ENCODE peak calls at places on chromosomes 6 and 20, in five cellular contexts. One of them, this sample, is unnamed.

GRCh38 chr6:32168807-32169206 is 4.4 kb downstream of the EGFL8 start:
- DNase-seq in T-cell: no peak
- DNase-seq in CD8-positive, alpha-beta T cell: no peak
- DNase-seq in cardiac fibroblast: no peak
- DNase-seq in left ventricle myocardium inferior: no peak
- DNase-seq in this sample: no peak

GRCh38 chr20:56715902-56716519 is 86.9 kb downstream of the TFAP2C start:
- DNase-seq in CD8-positive, alpha-beta T cell: no peak
- DNase-seq in cardiac fibroblast: no peak
- DNase-seq in left ventricle myocardium inferior: no peak
- DNase-seq in T-cell: no peak
- DNase-seq in this sample: no peak

GRCh38 chr6:156720739-156721714 is 56.2 kb upstream of the ARID1B start:
- DNase-seq in T-cell: no peak
- DNase-seq in cardiac fibroblast: peak; percentile 28
- DNase-seq in CD8-positive, alpha-beta T cell: no peak
- DNase-seq in left ventricle myocardium inferior: no peak
- DNase-seq in this sample: no peak

GRCh38 chr6:22437665-22438064 is 131.7 kb upstream of the HDGFL1 start:
- DNase-seq in T-cell: no peak
- DNase-seq in CD8-positive, alpha-beta T cell: no peak
- DNase-seq in cardiac fibroblast: no peak
- DNase-seq in left ventricle myocardium inferior: no peak
- DNase-seq in this sample: no peak

GRCh38 chr20:50510706-50511401 is 671 bp downstream of the PTPN1 start:
- DNase-seq in left ventricle myocardium inferior: peak; percentile 25
- DNase-seq in CD8-positive, alpha-beta T cell: no peak
- DNase-seq in T-cell: no peak
- DNase-seq in cardiac fibroblast: no peak
- DNase-seq in this sample: no peak

GRCh38 chr6:169724554-169725269 is 412 bp upstream of the PHF10 start:
- DNase-seq in T-cell: peak; percentile 66
- DNase-seq in cardiac fibroblast: peak; percentile 47
- DNase-seq in left ventricle myocardium inferior: peak; percentile 53
- DNase-seq in CD8-positive, alpha-beta T cell: peak; percentile 53
- DNase-seq in this sample: peak; percentile 63

GRCh38 chr6:17983712-17984111 is 3.7 kb downstream of the KIF13A start:
- DNase-seq in T-cell: no peak
- DNase-seq in left ventricle myocardium inferior: no peak
- DNase-seq in cardiac fibroblast: no peak
- DNase-seq in CD8-positive, alpha-beta T cell: no peak
- DNase-seq in this sample: no peak

GRCh38 chr6:29005183-29005885 is at the start of gene ZNF311:
- DNase-seq in cardiac fibroblast: peak; percentile 77
- DNase-seq in T-cell: peak; percentile 24
- DNase-seq in left ventricle myocardium inferior: peak; percentile 55
- DNase-seq in CD8-positive, alpha-beta T cell: no peak
- DNase-seq in this sample: no peak

GRCh38 chr6:94323853-94324252 is 904.5 kb upstream of the EPHA7 start:
- DNase-seq in T-cell: no peak
- DNase-seq in cardiac fibroblast: no peak
- DNase-seq in left ventricle myocardium inferior: no peak
- DNase-seq in CD8-positive, alpha-beta T cell: no peak
- DNase-seq in this sample: no peak

GRCh38 chr6:56314683-56315523 is 67.5 kb upstream of the COL21A1 start:
- DNase-seq in CD8-positive, alpha-beta T cell: no peak
- DNase-seq in T-cell: no peak
- DNase-seq in left ventricle myocardium inferior: no peak
- DNase-seq in cardiac fibroblast: peak; percentile 57
- DNase-seq in this sample: no peak

GRCh38 chr20:61897401-61898295 is 168.0 kb downstream of the TAF4 start:
- DNase-seq in left ventricle myocardium inferior: no peak
- DNase-seq in cardiac fibroblast: no peak
- DNase-seq in CD8-positive, alpha-beta T cell: no peak
- DNase-seq in T-cell: no peak
- DNase-seq in this sample: no peak

GRCh38 chr20:63833776-63834544 is 2.9 kb upstream of the ZBTB46 start:
- DNase-seq in left ventricle myocardium inferior: no peak
- DNase-seq in cardiac fibroblast: no peak
- DNase-seq in CD8-positive, alpha-beta T cell: no peak
- DNase-seq in T-cell: no peak
- DNase-seq in this sample: no peak

GRCh38 chr20:63854069-63854765 is 7.1 kb upstream of the ABHD16B start:
- DNase-seq in T-cell: no peak
- DNase-seq in CD8-positive, alpha-beta T cell: no peak
- DNase-seq in left ventricle myocardium inferior: no peak
- DNase-seq in cardiac fibroblast: no peak
- DNase-seq in this sample: no peak

GRCh38 chr6:43910638-43911353 is 140.8 kb downstream of the VEGFA start:
- DNase-seq in cardiac fibroblast: peak; percentile 67
- DNase-seq in T-cell: no peak
- DNase-seq in left ventricle myocardium inferior: no peak
- DNase-seq in CD8-positive, alpha-beta T cell: no peak
- DNase-seq in this sample: no peak

This sample was measured in CD8-positive, alpha-beta memory T cell.